ENCODE peak calls at places on chromosome X, in seven cellular contexts. F is NAMALWA, P is right atrium auricular region, V is EL, C is endothelial cell of umbilical vein, D is fibroblast of lung, R is AG10803. W is an unnamed sample.

GRCh38 chrX:102934624-102935023 is 2.4 kb upstream of the RAB40AL start:
- DNase-seq in F (peak), P (no peak), V (peak), C (peak), D (no peak), R (peak), W (peak)

GRCh38 chrX:26952213-26952612 is 510.9 kb downstream of the PPP4R3C start:
- DNase-seq in F (no peak), P (no peak), V (no peak), C (peak), D (peak), R (no peak), W (no peak)

GRCh38 chrX:8730812-8731578 is 942 bp downstream of the ANOS1 start:
- DNase-seq in F (no peak), P (no peak), V (peak), C (no peak), D (no peak), R (no peak), W (peak)

GRCh38 chrX:56813318-56813837 is 84.3 kb downstream of the NBDY start:
- DNase-seq in F (no peak), P (peak), V (peak), C (peak), D (peak), R (peak), W (no peak)

GRCh38 chrX:117990438-117990837 is 126.2 kb downstream of the KLHL13 start:
- DNase-seq in F (no peak), P (no peak), V (no peak), C (no peak), D (peak), R (no peak), W (no peak)

GRCh38 chrX:38699116-38699515 is 102.1 kb upstream of the MID1IP1 start:
- DNase-seq in F (no peak), P (no peak), V (no peak), C (no peak), D (no peak), R (no peak), W (no peak)

GRCh38 chrX:30951003-30951402 is 61.9 kb upstream of the TAB3 start:
- DNase-seq in F (no peak), P (no peak), V (no peak), C (no peak), D (no peak), R (no peak), W (no peak)

GRCh38 chrX:41027388-41027787 is 57.9 kb upstream of the USP9X start:
- DNase-seq in F (no peak), P (no peak), V (peak), C (no peak), D (peak), R (peak), W (peak)

GRCh38 chrX:13699183-13699826 is 10.4 kb downstream of the RAB9A start:
- DNase-seq in F (no peak), P (no peak), V (peak), C (peak), D (peak), R (no peak), W (peak)

GRCh38 chrX:16666541-16666940 is 16.6 kb downstream of the S100G start:
- DNase-seq in F (no peak), P (no peak), V (peak), C (no peak), D (peak), R (peak), W (no peak)

GRCh38 chrX:104122829-104123228 is 10.5 kb downstream of the ZCCHC18 start:
- DNase-seq in F (no peak), P (no peak), V (no peak), C (peak), D (no peak), R (no peak), W (no peak)

GRCh38 chrX:74452199-74452481 is 30.8 kb downstream of the SLC16A2 start:
- DNase-seq in F (no peak), P (no peak), V (no peak), C (no peak), D (no peak), R (no peak), W (no peak)

GRCh38 chrX:41332408-41332987 is 1.5 kb upstream of the DDX3X start:
- DNase-seq in F (peak), P (peak), V (peak), C (peak), D (peak), R (no peak), W (peak)

GRCh38 chrX:49176421-49177326 is 5.0 kb downstream of the PLP2 start:
- DNase-seq in F (peak), P (no peak), V (no peak), C (no peak), D (no peak), R (no peak), W (no peak)

GRCh38 chrX:42846741-42847140 is 68.8 kb upstream of the PPP1R2C start:
- DNase-seq in F (no peak), P (no peak), V (no peak), C (no peak), D (peak), R (no peak), W (no peak)

GRCh38 chrX:13374364-13374763 is 54.5 kb upstream of the ATXN3L start:
- DNase-seq in F (no peak), P (no peak), V (no peak), C (no peak), D (no peak), R (no peak), W (no peak)

GRCh38 chrX:118226060-118226428 is 109.4 kb upstream of the KLHL13 start:
- DNase-seq in F (peak), P (no peak), V (no peak), C (peak), D (peak), R (no peak), W (peak)

W was measured in hepatocyte.